ENCODE peak calls at places on chromosomes 2 and 18, in ten cellular contexts. N, O, X, G, C, Q, M, F, U and Y are unnamed samples.

GRCh38 chr2:37831081-37831780 is 93.9 kb upstream of the RMDN2 start:
- DNase-seq in N (no peak), O (no peak), X (no peak), G (no peak), C (no peak), Q (no peak), M (no peak), F (peak; percentile 79), U (no peak), Y (no peak)

GRCh38 chr2:85250045-85250444 is 77.7 kb downstream of the TGOLN2 start:
- DNase-seq in N (no peak), O (no peak), X (no peak), G (peak; percentile 65), C (no peak), Q (no peak), M (peak; percentile 48), F (no peak), U (peak; percentile 39), Y (no peak)

GRCh38 chr2:105859694-105859951 is 114.9 kb downstream of the NCK2 start:
- DNase-seq in N (no peak), O (no peak), X (no peak), G (no peak), C (no peak), Q (no peak), M (no peak), F (no peak), U (no peak), Y (no peak)

GRCh38 chr2:86383844-86384243 is 46.4 kb upstream of the REEP1 start:
- DNase-seq in N (no peak), O (no peak), X (no peak), G (no peak), C (no peak), Q (no peak), M (no peak), F (no peak), U (peak; percentile 73), Y (no peak)

GRCh38 chr2:176817061-176817565 is 395.5 kb upstream of the HNRNPA3 start:
- DNase-seq in N (no peak), O (no peak), X (no peak), G (no peak), C (no peak), Q (no peak), M (no peak), F (no peak), U (no peak), Y (no peak)

GRCh38 chr18:50819027-50819726 is 639 bp downstream of the MRO start:
- DNase-seq in N (peak; percentile 63), O (peak; percentile 79), X (no peak), G (peak; percentile 95), C (no peak), Q (peak; percentile 34), M (peak; percentile 85), F (peak; percentile 50), U (no peak), Y (no peak)

GRCh38 chr18:24219561-24220317 is 80.9 kb downstream of the CABYR start:
- DNase-seq in N (no peak), O (no peak), X (no peak), G (no peak), C (no peak), Q (no peak), M (peak; percentile 18), F (peak; percentile 61), U (no peak), Y (no peak)

GRCh38 chr2:178280261-178280852 is 86.0 kb downstream of the OSBPL6 start:
- DNase-seq in N (no peak), O (no peak), X (peak; percentile 45), G (no peak), C (no peak), Q (peak; percentile 42), M (peak; percentile 50), F (no peak), U (peak; percentile 59), Y (no peak)

GRCh38 chr2:53373126-53373525 is 394.5 kb upstream of the CHAC2 start:
- DNase-seq in N (no peak), O (no peak), X (no peak), G (no peak), C (no peak), Q (no peak), M (no peak), F (no peak), U (no peak), Y (no peak)

GRCh38 chr2:94956797-94957391 is 68.6 kb upstream of the MAL start:
- DNase-seq in N (peak; percentile 39), O (no peak), X (peak; percentile 13), G (no peak), C (no peak), Q (no peak), M (peak; percentile 34), F (no peak), U (peak; percentile 15), Y (no peak)

DNA sequence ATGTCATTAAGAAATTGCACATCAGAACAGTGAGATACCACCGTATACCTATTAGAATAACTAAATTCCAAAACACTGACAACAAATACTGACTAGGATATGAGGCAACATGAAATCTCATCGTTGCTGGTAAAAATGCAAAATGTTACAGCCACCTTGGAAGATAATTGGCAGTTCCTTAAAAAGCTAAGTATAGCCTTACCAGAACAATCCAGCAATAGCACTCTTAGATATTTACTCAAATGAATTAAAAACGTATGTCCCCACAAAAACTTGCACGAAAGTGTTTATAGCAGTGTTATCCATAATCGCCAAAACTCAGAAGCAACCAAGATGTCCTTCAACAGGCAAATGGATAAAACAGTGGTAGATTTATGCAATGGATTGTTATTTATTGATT is 241.7 kb downstream of the EPHA4 start:
- DNase-seq in N (no peak), O (no peak), X (no peak), G (no peak), C (no peak), Q (no peak), M (no peak), F (no peak), U (no peak), Y (no peak)
- H3K27ac ChIP-seq in N (no peak overlapping the region), O (no peak overlapping the region), X (no peak overlapping the region), G (no peak overlapping the region), C (no peak overlapping the region), Q (no peak overlapping the region), M (no peak overlapping the region), F (no peak overlapping the region), U (no peak overlapping the region), Y (no peak overlapping the region)

GRCh38 chr2:71275939-71276310 is 49.0 kb upstream of the PAIP2B start:
- DNase-seq in N (no peak), O (no peak), X (no peak), G (no peak), C (no peak), Q (no peak), M (no peak), F (no peak), U (no peak), Y (no peak)

GRCh38 chr2:71277159-71277498 is 50.2 kb upstream of the PAIP2B start:
- DNase-seq in N (no peak), O (no peak), X (no peak), G (no peak), C (no peak), Q (no peak), M (no peak), F (no peak), U (no peak), Y (no peak)

GRCh38 chr2:71281950-71282349 is 49.6 kb upstream of the ZNF638 start:
- DNase-seq in N (no peak), O (no peak), X (no peak), G (no peak), C (no peak), Q (no peak), M (no peak), F (no peak), U (no peak), Y (no peak)

GRCh38 chr2:71277536-71278103 is 50.7 kb upstream of the PAIP2B start:
- DNase-seq in N (no peak), O (no peak), X (peak; percentile 34), G (peak; percentile 61), C (no peak), Q (peak; percentile 19), M (peak; percentile 27), F (peak; percentile 84), U (no peak), Y (no peak)

DNA sequence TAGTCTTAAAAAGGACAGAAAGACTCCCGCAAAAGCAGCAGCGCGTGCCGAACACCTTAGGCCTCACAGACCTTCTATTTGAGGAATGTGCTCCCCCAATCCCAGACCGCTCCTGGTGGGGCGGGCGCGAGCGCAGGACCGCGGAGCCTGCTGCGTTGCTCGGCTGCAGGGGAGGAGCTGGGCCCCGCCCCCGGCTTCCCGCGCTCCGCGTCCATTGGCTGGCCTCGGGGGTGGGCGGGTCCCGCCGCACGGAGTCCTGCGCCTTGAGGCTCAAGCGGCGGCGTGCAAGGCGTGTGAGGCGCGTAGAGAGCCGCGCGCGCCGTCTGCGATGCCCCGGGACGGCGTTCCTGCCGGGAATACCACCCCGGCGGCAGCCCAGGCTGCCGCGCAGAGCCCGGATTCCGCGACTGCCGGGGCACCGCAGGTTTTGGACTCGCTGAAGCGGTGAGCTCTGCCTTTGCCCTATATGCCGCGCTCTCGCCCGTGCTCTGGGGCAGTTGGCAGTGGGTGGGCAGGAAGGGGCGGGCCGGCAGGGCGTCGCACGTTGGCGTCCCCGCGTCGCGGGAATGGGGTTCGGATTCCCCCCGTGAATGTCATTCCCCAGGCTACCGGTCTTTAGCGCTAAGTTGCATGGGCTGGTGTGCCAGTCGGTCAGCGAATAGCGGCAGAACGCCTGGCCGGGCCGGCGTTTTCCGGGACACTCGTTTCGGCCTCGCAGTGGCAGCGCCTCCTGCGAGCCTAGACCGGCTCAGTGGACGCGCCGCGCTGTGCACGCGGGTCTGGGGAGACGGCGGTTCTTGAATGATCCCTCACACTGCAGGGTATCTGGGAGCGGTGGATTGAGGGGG is 49.6 kb upstream of the PAIP2B start:
- DNase-seq in N (peak; percentile 91), O (peak; percentile 92), X (peak; percentile 84), G (peak; percentile 93), C (peak; percentile 45), Q (peak; percentile 84), M (peak; percentile 90), F (peak; percentile 95), U (peak; percentile 51), Y (peak; percentile 17)
- TF ChIP-seq POLR2A in N (no peak), O (no peak), X (peak; percentile 90), G (peak; percentile 60), C (peak; percentile 66), Q (peak; percentile 24), M (peak; percentile 25), F (peak; percentile 68), U (no peak), Y (no peak)

GRCh38 chr18:58881469-58881868 is 16.8 kb downstream of the ZNF532 start:
- DNase-seq in N (no peak), O (no peak), X (no peak), G (no peak), C (no peak), Q (no peak), M (no peak), F (no peak), U (no peak), Y (no peak)
- H3K36me3 ChIP-seq in N (peaks cover 8% of the 10 kb centered on the region), O (no peaks in the 10 kb centered on the region), X (no peaks in the 10 kb centered on the region), G (no peaks in the 10 kb centered on the region), C (no peaks in the 10 kb centered on the region), Q (no peaks in the 10 kb centered on the region), M (no peaks in the 10 kb centered on the region), F (no peaks in the 10 kb centered on the region), U (peaks cover 21% of the 10 kb centered on the region), Y (no peaks in the 10 kb centered on the region)

DNA sequence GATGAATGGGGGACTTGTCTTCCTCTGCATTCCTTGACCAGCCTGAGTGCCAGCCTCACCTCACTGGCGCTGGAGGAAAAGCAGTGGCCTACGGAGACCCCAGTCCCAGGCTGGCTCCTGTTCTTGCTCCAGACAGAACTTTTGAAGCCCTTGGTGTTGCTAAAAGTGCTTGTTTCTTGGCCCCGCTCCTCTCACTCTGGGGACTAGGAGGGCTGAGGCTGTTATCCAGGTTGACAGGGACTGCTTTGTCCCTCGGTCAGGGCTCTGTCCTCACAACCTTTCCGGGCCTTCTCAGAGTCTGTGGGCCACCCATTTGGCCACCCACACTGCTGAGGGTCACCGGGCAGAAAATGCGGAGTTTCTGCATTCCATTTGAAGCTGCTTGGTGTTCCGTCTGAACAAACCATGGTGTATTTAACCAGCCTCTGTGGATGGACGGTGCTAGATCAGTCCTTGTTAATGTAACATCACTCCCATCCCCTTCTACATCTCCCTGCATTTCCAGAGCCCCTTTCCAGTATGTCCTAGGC is 25.6 kb downstream of the B3GNT7 start:
- DNase-seq in N (no peak), O (no peak), X (no peak), G (no peak), C (no peak), Q (no peak), M (no peak), F (no peak), U (no peak), Y (no peak)
- H3K27ac ChIP-seq in N (no peak overlapping the region), O (no peak overlapping the region), X (no peak overlapping the region), G (no peak overlapping the region), C (no peak overlapping the region), Q (no peak overlapping the region), M (no peak overlapping the region), F (no peak overlapping the region), U (no peak overlapping the region), Y (no peak overlapping the region)